ENCODE peak calls at places on chromosome 17, in four cellular contexts. I is HepG2, O is A549, L is IMR-90. E is an unnamed sample.
A peak's percentile ranks its signal among the peaks of the same experiment; 100 is the strongest.

GRCh38 chr17:10025224-10025623 is 120.2 kb upstream of the RCVRN start:
- DNase-seq in I (no peak), O (no peak), L (no peak), E (no peak)

GRCh38 chr17:76527430-76528111 is 9.9 kb downstream of the CYGB start:
- DNase-seq in I (peak; percentile 80), O (no peak), L (peak; percentile 80), E (peak; percentile 44)

GRCh38 chr17:80289631-80290030 is 29.0 kb downstream of the RNF213 start:
- DNase-seq in I (no peak), O (no peak), L (no peak), E (no peak)

GRCh38 chr17:28008526-28008925 is 34.0 kb upstream of the NLK start:
- DNase-seq in I (peak; percentile 16), O (peak; percentile 21), L (peak; percentile 66), E (peak; percentile 77)

GRCh38 chr17:57548421-57549385 is 196.4 kb downstream of the CCDC182 start:
- DNase-seq in I (peak; percentile 81), O (no peak), L (no peak), E (no peak)

GRCh38 chr17:5561736-5562135 is 22.6 kb downstream of the NLRP1 start:
- DNase-seq in I (no peak), O (no peak), L (no peak), E (no peak)

GRCh38 chr17:17942846-17943245 is 29.4 kb downstream of the TOM1L2 start:
- DNase-seq in I (no peak), O (no peak), L (peak; percentile 62), E (no peak)

GRCh38 chr17:74981318-74981978 is 6.0 kb upstream of the CDR2L start:
- DNase-seq in I (no peak), O (no peak), L (no peak), E (no peak)

GRCh38 chr17:45877467-45877866 is 16.9 kb upstream of the MAPT start:
- DNase-seq in I (no peak), O (no peak), L (no peak), E (no peak)

GRCh38 chr17:71472809-71473789 is 647.7 kb upstream of the SOX9 start:
- DNase-seq in I (peak; percentile 65), O (peak; percentile 55), L (peak; percentile 70), E (peak; percentile 6)

GRCh38 chr17:4187076-4187475 is 44.1 kb downstream of the CYB5D2 start:
- DNase-seq in I (no peak), O (no peak), L (no peak), E (no peak)

GRCh38 chr17:71828182-71828596 is 292.6 kb upstream of the SOX9 start:
- DNase-seq in I (no peak), O (no peak), L (peak; percentile 2), E (no peak)

GRCh38 chr17:42673885-42674754 is 2.7 kb downstream of the PLEKHH3 start:
- DNase-seq in I (peak; percentile 48), O (peak; percentile 95), L (peak; percentile 50), E (peak; percentile 83)

GRCh38 chr17:47813077-47813476 is 8.5 kb downstream of the OSBPL7 start:
- DNase-seq in I (no peak), O (no peak), L (no peak), E (no peak)

GRCh38 chr17:27577884-27578717 is 52.9 kb upstream of the LGALS9 start:
- DNase-seq in I (no peak), O (no peak), L (peak; percentile 73), E (peak; percentile 41)

GRCh38 chr17:15648384-15648783 is 28.9 kb upstream of the FBXW10B start:
- DNase-seq in I (no peak), O (no peak), L (no peak), E (peak; percentile 6)

GRCh38 chr17:63697341-63698286 is 2.3 kb downstream of the LIMD2 start:
- DNase-seq in I (peak; percentile 45), O (peak; percentile 78), L (no peak), E (peak; percentile 65)

GRCh38 chr17:51455931-51456330 is 195.6 kb downstream of the UTP18 start:
- DNase-seq in I (no peak), O (no peak), L (no peak), E (no peak)

GRCh38 chr17:73643012-73643845 is 1.0 kb downstream of the SDK2 start:
- DNase-seq in I (no peak), O (peak; percentile 90), L (no peak), E (no peak)

GRCh38 chr17:39601010-39601597 is 6.6 kb downstream of the NEUROD2 start:
- DNase-seq in I (no peak), O (no peak), L (no peak), E (no peak)

GRCh38 chr17:58575511-58575910 is 61.1 kb upstream of the MTMR4 start:
- DNase-seq in I (no peak), O (no peak), L (peak; percentile 64), E (peak; percentile 49)

GRCh38 chr17:29007456-29008455 is 1.9 kb upstream of the SEZ6 start:
- DNase-seq in I (no peak), O (peak; percentile 97), L (peak; percentile 7), E (no peak)

GRCh38 chr17:81298991-81299733 is 4.1 kb upstream of the SLC38A10 start:
- DNase-seq in I (no peak), O (no peak), L (no peak), E (no peak)

GRCh38 chr17:11701906-11702305 is 103.6 kb downstream of the DNAH9 start:
- DNase-seq in I (no peak), O (no peak), L (no peak), E (no peak)

GRCh38 chr17:5975651-5976050 is 94.5 kb upstream of the WSCD1 start:
- DNase-seq in I (no peak), O (no peak), L (no peak), E (no peak)

GRCh38 chr17:82788206-82789001 is 36.5 kb downstream of the TBCD start:
- DNase-seq in I (no peak), O (no peak), L (no peak), E (no peak)
- TF ChIP-seq MAZ in I (no peak), O (no peak), L (no peak), E (no peak)

GRCh38 chr17:1736348-1737281 is 6.1 kb upstream of the SERPINF2 start:
- DNase-seq in I (peak; percentile 98), O (peak; percentile 67), L (peak; percentile 83), E (peak; percentile 79)
- TF ChIP-seq POLR2A in I (peak; percentile 45), O (no peak), L (no peak), E (no peak)

DNA sequence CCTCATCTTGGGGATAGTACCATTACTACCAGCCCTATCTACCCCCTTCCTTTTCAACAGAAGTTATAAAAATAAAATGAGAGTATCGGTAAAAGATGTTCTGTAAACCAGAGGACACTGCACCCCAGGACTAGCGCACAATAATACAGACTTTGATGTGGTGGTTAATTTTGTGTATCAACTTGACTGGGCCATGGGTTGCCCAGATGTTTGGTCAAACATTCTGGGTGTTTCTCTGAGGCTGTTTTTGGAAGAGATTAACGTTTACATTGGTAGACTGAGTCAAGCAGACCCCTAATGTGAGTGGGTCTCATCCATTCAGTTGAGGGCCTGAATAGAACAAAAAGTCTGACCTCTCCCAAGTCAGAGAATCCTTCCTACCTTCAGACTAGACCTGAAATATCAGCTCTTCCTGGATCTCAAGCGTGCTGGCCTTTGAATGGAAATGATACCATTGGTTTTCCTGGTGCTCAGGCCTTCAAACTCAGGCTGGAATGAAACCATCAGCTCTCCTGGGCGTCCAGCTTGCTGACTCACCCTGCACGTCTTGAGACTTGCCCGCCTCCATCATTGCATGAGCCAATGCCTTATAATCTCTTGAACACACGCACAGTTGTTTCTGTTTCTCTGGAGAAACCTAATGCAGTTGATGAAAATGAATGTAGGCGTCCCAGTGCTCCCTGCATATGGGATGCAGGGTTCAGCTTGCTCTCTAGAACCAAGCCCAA is 10.1 kb downstream of the MRM1 start:
- DNase-seq in I (no peak), O (no peak), L (peak; percentile 85), E (peak; percentile 87)
- TF ChIP-seq MAZ in I (no peak), O (no peak), L (no peak), E (no peak)

DNA sequence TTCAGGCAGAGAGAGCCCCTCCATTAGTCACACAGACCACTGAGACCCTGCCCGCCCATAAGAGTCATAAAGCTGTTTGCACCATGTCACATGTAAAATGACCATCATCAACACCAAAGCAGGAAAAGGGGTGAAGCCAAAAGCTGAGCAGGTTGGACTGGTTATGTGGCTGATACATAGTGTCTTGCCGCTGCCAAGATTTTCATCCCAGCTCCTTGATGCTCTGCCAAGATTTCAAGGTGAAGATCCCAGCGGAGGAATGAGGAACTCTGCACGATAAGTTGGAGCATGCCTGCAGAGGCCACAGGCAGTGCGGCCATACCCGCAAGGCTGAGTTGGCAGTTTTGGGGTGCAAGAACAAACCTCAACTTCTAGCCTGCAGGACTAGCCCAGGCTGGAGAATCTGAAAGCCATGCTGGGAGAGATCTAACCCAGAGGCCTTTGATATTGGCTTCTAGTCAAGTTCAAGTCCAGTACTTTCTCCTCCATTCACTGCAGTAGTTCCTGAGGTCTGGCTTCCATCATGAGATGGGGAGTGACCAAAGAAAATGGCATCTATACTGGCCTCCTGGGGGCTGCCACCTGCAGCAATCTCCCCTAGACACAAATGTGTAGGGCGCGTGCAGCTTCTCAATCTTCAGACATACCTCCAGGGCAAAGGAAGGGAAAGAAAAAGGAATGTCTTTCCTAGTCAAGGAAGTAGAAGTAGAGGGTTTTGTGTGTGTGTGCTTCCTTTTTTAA is 79.7 kb upstream of the NOL11 start:
- DNase-seq in I (no peak), O (no peak), L (no peak), E (no peak)
- TF ChIP-seq POLR2A in I (no peak), O (no peak), L (no peak), E (no peak)

GRCh38 chr17:1720856-1721386 is 3.6 kb upstream of the WDR81 start:
- DNase-seq in I (peak; percentile 51), O (peak; percentile 56), L (peak; percentile 56), E (no peak)
- TF ChIP-seq MAZ in I (no peak), O (no peak), L (no peak), E (no peak)

GRCh38 chr17:41528959-41529353 is 848 bp upstream of the KRT19 start:
- DNase-seq in I (no peak), O (no peak), L (no peak), E (no peak)

GRCh38 chr17:41531993-41532392 is 3.9 kb upstream of the KRT19 start:
- DNase-seq in I (no peak), O (no peak), L (no peak), E (no peak)

GRCh38 chr17:41529491-41529915 is 1.4 kb upstream of the KRT19 start:
- DNase-seq in I (no peak), O (no peak), L (no peak), E (no peak)

GRCh38 chr17:41532947-41533570 is 5.0 kb upstream of the KRT19 start:
- DNase-seq in I (no peak), O (no peak), L (no peak), E (no peak)

GRCh38 chr17:41530062-41531048 is 2.2 kb upstream of the KRT19 start:
- DNase-seq in I (peak; percentile 85), O (peak; percentile 89), L (peak; percentile 93), E (peak; percentile 96)
- TF ChIP-seq POLR2A in I (no peak), O (no peak), L (no peak), E (no peak)

E was measured in K562.